ENCODE peak calls at places on chromosomes 13 and 19, in eight cellular contexts. T is fibroblast of mammary gland; O is fibroblast of lung; S is A172; B is hypothalamus; M is germinal center; E is iris pigment epithelial cell; Q is CD8-positive, alpha-beta memory T cell. L is an unnamed sample.

GRCh38 chr13:53631511-53631910 is 602.9 kb downstream of the OLFM4 start:
- DNase-seq in T (no peak), O (no peak), S (no peak), B (no peak), M (no peak), E (no peak), Q (no peak), L (no peak)

GRCh38 chr13:105139380-105140285 is 1395.8 kb downstream of the EFNB2 start:
- DNase-seq in T (peak), O (peak), S (peak), B (no peak), M (peak), E (no peak), Q (peak), L (no peak)

GRCh38 chr13:51297556-51297955 is 41.9 kb upstream of the SERPINE3 start:
- DNase-seq in T (no peak), O (no peak), S (no peak), B (no peak), M (no peak), E (no peak), Q (no peak), L (no peak)

GRCh38 chr19:2603320-2603719 is 99.2 kb downstream of the GNG7 start:
- DNase-seq in T (peak), O (peak), S (peak), B (no peak), M (no peak), E (peak), Q (no peak), L (no peak)

GRCh38 chr19:29671393-29672076 is 6.3 kb downstream of the PLEKHF1 start:
- DNase-seq in T (peak), O (peak), S (peak), B (no peak), M (peak), E (peak), Q (peak), L (peak)

GRCh38 chr19:49359851-49360845 is 2.1 kb downstream of the TEAD2 start:
- DNase-seq in T (no peak), O (no peak), S (no peak), B (no peak), M (no peak), E (no peak), Q (no peak), L (no peak)

GRCh38 chr19:10433131-10433536 is 12.8 kb downstream of the PDE4A start:
- DNase-seq in T (no peak), O (no peak), S (no peak), B (no peak), M (no peak), E (no peak), Q (no peak), L (no peak)

GRCh38 chr13:63737418-63737817 is 2321.8 kb upstream of the PCDH20 start:
- DNase-seq in T (no peak), O (no peak), S (no peak), B (no peak), M (no peak), E (no peak), Q (no peak), L (no peak)

GRCh38 chr13:95530178-95530577 is 22.3 kb upstream of the CLDN10 start:
- DNase-seq in T (peak), O (peak), S (peak), B (no peak), M (no peak), E (peak), Q (no peak), L (peak)

GRCh38 chr19:33293255-33294057 is 8.9 kb downstream of the CEBPA start:
- DNase-seq in T (peak), O (peak), S (peak), B (no peak), M (no peak), E (peak), Q (no peak), L (peak)

GRCh38 chr19:48511800-48512503 is at the start of gene LMTK3:
- DNase-seq in T (peak), O (peak), S (peak), B (peak), M (peak), E (peak), Q (peak), L (no peak)

GRCh38 chr13:106599875-106600797 is 32.2 kb upstream of the ARGLU1 start:
- DNase-seq in T (peak), O (peak), S (peak), B (no peak), M (no peak), E (peak), Q (no peak), L (peak)

GRCh38 chr13:41388143-41388881 is 69.0 kb upstream of the RGCC start:
- DNase-seq in T (no peak), O (no peak), S (no peak), B (no peak), M (no peak), E (no peak), Q (no peak), L (no peak)

GRCh38 chr13:27406178-27406939 is 18.1 kb upstream of the GTF3A start:
- DNase-seq in T (peak), O (peak), S (peak), B (no peak), M (peak), E (peak), Q (peak), L (peak)

GRCh38 chr19:8445488-8446001 is 770 bp downstream of the HNRNPM start:
- DNase-seq in T (no peak), O (peak), S (peak), B (peak), M (peak), E (peak), Q (peak), L (peak)

GRCh38 chr13:50936681-50937080 is 27.1 kb downstream of the RNASEH2B start:
- DNase-seq in T (peak), O (no peak), S (no peak), B (no peak), M (no peak), E (peak), Q (no peak), L (peak)

GRCh38 chr19:2944775-2945574 is at the start of gene ZNF77:
- DNase-seq in T (peak), O (peak), S (peak), B (peak), M (peak), E (peak), Q (peak), L (peak)

GRCh38 chr13:35502456-35502855 is 26.0 kb upstream of the MAB21L1 start:
- DNase-seq in T (no peak), O (no peak), S (no peak), B (no peak), M (no peak), E (no peak), Q (no peak), L (no peak)